ENCODE peak calls at places on chromosomes 12 and 14, in five cellular contexts. I is trophoblast cell, X is IMR-90, G is neuronal stem cell, O is mesenchymal stem cell. D is an unnamed sample.

GRCh38 chr12:29562167-29562776 is 64.8 kb upstream of the OVCH1 start:
- DNase-seq in G (no peak), I (no peak), O (peak; percentile 98), X (peak; percentile 76), D (no peak)

GRCh38 chr12:68904351-68904982 is 28.5 kb downstream of the CPM start:
- DNase-seq in O (no peak), I (peak; percentile 35), X (peak; percentile 10), G (no peak), D (no peak)

GRCh38 chr12:54581412-54581811 is 7.0 kb downstream of the PPP1R1A start:
- DNase-seq in I (no peak), X (no peak), O (no peak), G (no peak), D (no peak)

GRCh38 chr12:113184098-113184899 is 979 bp downstream of the DDX54 start:
- DNase-seq in X (no peak), G (no peak), I (peak; percentile 49), O (no peak), D (no peak)

GRCh38 chr12:75979181-75979580 is 52.4 kb downstream of the PHLDA1 start:
- DNase-seq in I (no peak), O (peak; percentile 83), G (no peak), X (peak; percentile 66), D (no peak)

GRCh38 chr12:93855265-93855664 is 178.1 kb downstream of the CRADD start:
- DNase-seq in X (no peak), I (no peak), O (no peak), G (no peak), D (no peak)

GRCh38 chr14:64701660-64702059 is 2.6 kb upstream of the PLEKHG3 start:
- DNase-seq in O (no peak), X (no peak), G (no peak), I (no peak), D (no peak)

GRCh38 chr12:64385019-64385418 is 5.5 kb downstream of the C12orf56 start:
- DNase-seq in X (no peak), G (no peak), O (no peak), I (no peak), D (no peak)

GRCh38 chr12:131830335-131831020 is 2.3 kb downstream of the MMP17 start:
- DNase-seq in G (peak; percentile 68), X (peak; percentile 77), I (peak; percentile 26), O (peak; percentile 80), D (peak; percentile 76)

GRCh38 chr14:40362856-40363255 is 930.6 kb upstream of the FBXO33 start:
- DNase-seq in O (no peak), G (peak; percentile 3), X (no peak), I (no peak), D (peak; percentile 32)

GRCh38 chr12:79587368-79587767 is 103.4 kb downstream of the PAWR start:
- DNase-seq in I (no peak), X (no peak), G (no peak), O (no peak), D (no peak)

GRCh38 chr12:54033106-54033979 is 493 bp downstream of the HOXC5 start:
- DNase-seq in O (peak; percentile 65), X (no peak), G (no peak), I (no peak), D (no peak)

GRCh38 chr12:10191865-10192264 is 13.0 kb downstream of the TMEM52B start:
- DNase-seq in G (no peak), I (peak; percentile 89), X (peak; percentile 81), O (peak; percentile 62), D (no peak)

GRCh38 chr12:28578833-28579252 is 388.6 kb downstream of the CCDC91 start:
- DNase-seq in X (peak; percentile 52), I (peak; percentile 79), O (no peak), G (no peak), D (no peak)

GRCh38 chr14:95018845-95019244 is 138.5 kb downstream of the DICER1 start:
- DNase-seq in X (no peak), I (peak; percentile 79), G (no peak), O (no peak), D (no peak)

GRCh38 chr14:94113490-94113889 is 3.0 kb downstream of the IFI27 start:
- DNase-seq in G (no peak), X (peak; percentile 22), I (no peak), O (no peak), D (peak; percentile 17)

GRCh38 chr12:98828802-98829600 is 183.9 kb downstream of the APAF1 start:
- DNase-seq in O (no peak), X (no peak), G (no peak), I (no peak), D (no peak)

GRCh38 chr12:14327717-14328116 is 37.8 kb upstream of the ATF7IP start:
- DNase-seq in X (peak; percentile 68), O (no peak), I (no peak), G (no peak), D (no peak)

GRCh38 chr12:132140918-132141841 is 2.9 kb downstream of the DDX51 start:
- DNase-seq in O (no peak), G (no peak), I (no peak), X (no peak), D (no peak)

GRCh38 chr12:115543269-115543668 is 734.2 kb downstream of the MED13L start:
- DNase-seq in X (peak; percentile 5), G (no peak), I (no peak), O (peak; percentile 18), D (no peak)

GRCh38 chr12:17609152-17609551 is 480.8 kb downstream of the RERGL start:
- DNase-seq in O (no peak), X (no peak), G (no peak), I (peak; percentile 31), D (no peak)

GRCh38 chr14:67241416-67242362 is at the start of gene PALS1:
- DNase-seq in I (peak; percentile 85), O (peak; percentile 90), X (peak; percentile 88), G (no peak), D (no peak)

GRCh38 chr14:67237591-67237990 is 3.6 kb upstream of the PALS1 start:
- DNase-seq in O (no peak), X (no peak), G (no peak), I (no peak), D (no peak)

GRCh38 chr14:67240168-67240932 is 885 bp upstream of the PALS1 start:
- DNase-seq in O (no peak), X (peak; percentile 11), I (peak; percentile 88), G (no peak), D (peak; percentile 42)

GRCh38 chr14:67239582-67239981 is 1.7 kb upstream of the PALS1 start:
- DNase-seq in O (no peak), G (no peak), X (no peak), I (no peak), D (no peak)

GRCh38 chr14:67240978-67241415 is 238 bp upstream of the PALS1 start:
- DNase-seq in O (peak; percentile 97), X (peak; percentile 96), I (peak; percentile 99), G (peak; percentile 97), D (peak; percentile 98)
- H3K4ac ChIP-seq in O (no peak overlapping the region), X (no peak overlapping the region), I (no peak overlapping the region), G (no peak overlapping the region), D (no peak overlapping the region)

DNA sequence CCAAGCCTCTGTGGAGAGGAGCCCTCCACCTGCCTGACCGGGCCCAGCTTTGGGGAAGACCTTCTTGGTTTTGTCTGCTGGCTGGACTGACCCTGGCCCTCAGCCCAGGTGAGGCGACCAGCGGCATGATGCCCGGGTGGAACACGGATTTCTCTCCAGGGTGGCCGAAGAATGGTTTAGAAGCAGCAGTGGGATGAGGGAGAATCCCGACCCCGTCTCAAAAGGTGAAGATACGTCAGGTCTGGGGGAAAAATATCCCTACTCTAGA is 15.7 kb downstream of the ZBTB42 start:
- DNase-seq in G (no peak), X (no peak), O (no peak), I (no peak), D (no peak)
- H3K4ac ChIP-seq in G (peak overlapping the region; percentile 38), X (peak overlapping the region; percentile 99), O (peak overlapping the region; percentile 88), I (peak overlapping the region; percentile 71), D (no peak overlapping the region)

DNA sequence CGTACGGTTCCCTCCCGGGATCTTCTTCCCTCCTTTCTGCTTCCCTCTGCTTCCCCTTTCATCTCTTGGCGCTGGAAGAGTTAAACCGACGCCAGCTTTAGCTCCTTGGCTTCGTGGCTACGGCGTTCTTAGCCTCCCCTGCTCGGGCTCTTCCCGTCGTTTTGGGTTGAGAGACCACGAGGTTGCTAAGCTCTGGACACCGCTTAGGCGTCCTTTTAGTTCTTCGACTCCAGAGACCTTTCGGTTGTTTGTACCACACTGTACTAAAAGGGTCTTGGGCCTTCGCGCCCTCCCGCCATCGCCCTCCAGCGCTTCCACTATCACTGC is 545 bp downstream of the CPSF2 start:
- DNase-seq in G (peak; percentile 37), X (peak; percentile 20), I (no peak), O (peak; percentile 62), D (no peak)
- H3K4ac ChIP-seq in G (no peak overlapping the region), X (peak overlapping the region; percentile 99), I (peak overlapping the region; percentile 88), O (peak overlapping the region; percentile 16), D (peak overlapping the region; percentile 29)

GRCh38 chr12:95544756-95545155 is 6.5 kb downstream of the USP44 start:
- DNase-seq in X (peak; percentile 85), G (no peak), I (no peak), O (no peak), D (no peak)

GRCh38 chr12:95545303-95545702 is 6.0 kb downstream of the USP44 start:
- DNase-seq in G (no peak), I (no peak), O (no peak), X (no peak), D (no peak)

GRCh38 chr12:95547522-95548055 is 3.7 kb downstream of the USP44 start:
- DNase-seq in G (peak; percentile 32), I (peak; percentile 1), O (peak; percentile 22), X (peak; percentile 96), D (peak; percentile 43)

GRCh38 chr12:95546491-95546813 is 4.8 kb downstream of the USP44 start:
- DNase-seq in O (no peak), G (peak; percentile 18), X (no peak), I (no peak), D (no peak)

DNA sequence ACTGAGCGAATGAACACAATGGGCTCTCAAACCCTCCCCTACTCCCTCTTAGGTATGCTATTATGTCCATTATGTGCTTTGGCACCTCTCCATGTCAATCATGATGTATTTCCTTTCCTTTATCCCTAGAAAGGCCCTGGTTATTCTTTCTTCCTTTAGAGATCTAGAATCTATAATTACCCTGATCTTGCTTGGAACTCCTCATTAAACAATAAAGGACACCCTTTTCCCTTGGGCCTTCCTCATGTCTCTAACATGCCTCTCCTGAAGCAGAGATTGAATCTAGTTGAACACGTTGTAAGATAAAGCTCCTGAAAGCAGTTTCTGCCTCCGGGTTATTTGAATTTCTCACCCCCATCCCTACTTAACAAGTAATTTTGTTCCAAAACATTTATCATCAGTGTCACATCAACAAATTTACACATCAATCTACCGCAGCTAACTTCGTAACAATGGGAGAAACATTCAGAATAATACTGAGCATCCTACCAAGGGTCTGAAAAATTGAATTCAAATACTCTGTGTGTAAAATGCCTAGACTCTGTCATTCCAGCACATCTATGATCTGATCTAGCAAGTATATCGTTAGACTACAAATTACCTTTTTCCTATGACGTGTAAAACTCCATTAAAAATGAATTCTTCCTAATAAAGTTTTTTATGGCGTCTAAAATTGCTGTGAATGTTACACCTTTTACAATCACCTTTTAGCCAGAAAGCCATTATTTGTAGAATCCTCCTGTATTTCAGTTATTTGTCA is 5.4 kb downstream of the USP44 start:
- DNase-seq in I (peak; percentile 7), G (peak; percentile 48), O (no peak), X (no peak), D (no peak)
- H3K4ac ChIP-seq in I (no peak overlapping the region), G (no peak overlapping the region), O (no peak overlapping the region), X (peak overlapping the region; percentile 80), D (no peak overlapping the region)

D was measured in H9.